ENCODE peak calls at places on chromosomes 2 and 18, in eight cellular contexts. X is HCT116, T is neural crest cell, I is breast epithelium, U is tibial artery, C is hepatocyte, J is BJ, S is GM23338. N is an unnamed sample.

GRCh38 chr2:163182764-163183354 is 344.3 kb upstream of the KCNH7 start:
- DNase-seq in J (no peak), C (peak), S (peak), I (no peak), U (no peak), X (no peak), T (no peak), N (no peak)

GRCh38 chr2:201639205-201639604 is 4.1 kb downstream of the TMEM237 start:
- DNase-seq in S (no peak), C (no peak), U (no peak), J (no peak), I (no peak), T (no peak), X (no peak), N (no peak)

GRCh38 chr2:220270506-220271070 is 643.2 kb downstream of the SLC4A3 start:
- DNase-seq in I (no peak), T (no peak), J (no peak), S (no peak), U (no peak), C (no peak), X (no peak), N (no peak)

GRCh38 chr2:82215212-82215611 is 1910.7 kb upstream of the LRRTM1 start:
- DNase-seq in I (no peak), U (no peak), X (no peak), J (no peak), C (no peak), S (no peak), T (no peak), N (no peak)

GRCh38 chr2:241197947-241198346 is 9.5 kb downstream of the ANO7 start:
- DNase-seq in C (no peak), X (no peak), J (no peak), S (no peak), T (no peak), I (no peak), U (no peak), N (no peak)

GRCh38 chr2:49972699-49973098 is 818.4 kb upstream of the FSHR start:
- DNase-seq in S (peak), C (no peak), T (no peak), X (no peak), J (no peak), I (no peak), U (no peak), N (no peak)

GRCh38 chr2:72144746-72145657 is 2.7 kb downstream of the CYP26B1 start:
- DNase-seq in J (no peak), I (peak), S (peak), U (peak), C (peak), X (peak), T (no peak), N (no peak)

GRCh38 chr2:61732787-61733186 is 121.1 kb downstream of the FAM161A start:
- DNase-seq in C (no peak), I (no peak), T (no peak), X (no peak), U (no peak), J (no peak), S (no peak), N (no peak)

GRCh38 chr18:5630766-5631413 is 87.1 kb upstream of the EPB41L3 start:
- DNase-seq in C (no peak), X (no peak), S (no peak), U (no peak), T (no peak), J (no peak), I (no peak), N (no peak)

GRCh38 chr2:33064349-33064801 is 117.6 kb downstream of the LTBP1 start:
- DNase-seq in T (no peak), X (no peak), C (no peak), S (no peak), I (no peak), J (no peak), U (no peak), N (no peak)

GRCh38 chr2:23826079-23826478 is 100.8 kb downstream of the ATAD2B start:
- DNase-seq in T (no peak), S (no peak), C (no peak), U (no peak), I (no peak), J (no peak), X (no peak), N (no peak)

GRCh38 chr2:238787507-238787906 is 60.4 kb upstream of the TWIST2 start:
- DNase-seq in C (no peak), J (peak), T (no peak), S (no peak), U (no peak), X (no peak), I (no peak), N (no peak)

GRCh38 chr2:151030663-151031230 is 230.9 kb downstream of the RBM43 start:
- DNase-seq in X (no peak), I (no peak), C (no peak), T (no peak), J (no peak), U (no peak), S (peak), N (no peak)

GRCh38 chr2:232315049-232315922 is 63.3 kb upstream of the ALPP start:
- DNase-seq in I (no peak), X (no peak), T (no peak), C (no peak), U (peak), J (peak), S (peak), N (peak)

GRCh38 chr2:160210599-160211138 is 10.6 kb upstream of the ITGB6 start:
- DNase-seq in I (no peak), U (peak), X (peak), C (peak), T (peak), S (peak), J (no peak), N (peak)

GRCh38 chr2:163157891-163158511 is 319.4 kb upstream of the KCNH7 start:
- DNase-seq in I (no peak), J (no peak), S (no peak), T (no peak), U (no peak), C (no peak), X (no peak), N (no peak)

GRCh38 chr18:68925268-68925667 is 127.4 kb downstream of the CCDC102B start:
- DNase-seq in J (no peak), U (no peak), S (peak), C (peak), T (no peak), I (no peak), X (no peak), N (no peak)

GRCh38 chr2:1640301-1641135 is 103.8 kb downstream of the PXDN start:
- DNase-seq in I (no peak), T (no peak), J (no peak), X (no peak), C (no peak), U (no peak), S (no peak), N (no peak)

GRCh38 chr2:241157841-241158545 is 7.7 kb downstream of the PPP1R7 start:
- DNase-seq in T (no peak), X (no peak), U (no peak), C (no peak), J (no peak), S (no peak), I (no peak), N (no peak)

GRCh38 chr18:44117821-44118220 is 562.9 kb upstream of the SETBP1 start:
- DNase-seq in U (no peak), S (no peak), X (no peak), J (no peak), C (no peak), I (no peak), T (no peak), N (no peak)

GRCh38 chr2:156704132-156704531 is 268.0 kb downstream of the GPD2 start:
- DNase-seq in X (no peak), S (no peak), C (no peak), U (no peak), I (no peak), T (no peak), J (no peak), N (no peak)

GRCh38 chr2:142325870-142326269 is 195.1 kb upstream of the LRP1B start:
- DNase-seq in S (no peak), T (no peak), J (no peak), I (no peak), C (no peak), U (no peak), X (no peak), N (no peak)

GRCh38 chr2:168694173-168694572 is 108.3 kb upstream of the NOSTRIN start:
- DNase-seq in T (no peak), U (no peak), I (no peak), S (no peak), J (no peak), X (no peak), C (no peak), N (no peak)

GRCh38 chr2:187580462-187581124 is 26.4 kb upstream of the TFPI start:
- DNase-seq in S (peak), U (no peak), T (no peak), C (peak), J (no peak), X (peak), I (no peak), N (no peak)

GRCh38 chr2:175823291-175824073 is 178.6 kb downstream of the LNPK start:
- DNase-seq in T (no peak), C (no peak), S (no peak), J (no peak), U (no peak), X (no peak), I (no peak), N (no peak)

GRCh38 chr2:237865623-237866041 is 6.2 kb downstream of the RAMP1 start:
- DNase-seq in S (no peak), C (no peak), U (peak), X (no peak), J (no peak), I (peak), T (no peak), N (no peak)

GRCh38 chr2:25257032-25257455 is 84.7 kb downstream of the DNMT3A start:
- DNase-seq in I (no peak), T (no peak), C (peak), X (no peak), U (no peak), J (peak), S (peak), N (no peak)

GRCh38 chr2:135573620-135574019 is 42.3 kb downstream of the R3HDM1 start:
- DNase-seq in T (no peak), S (no peak), J (no peak), U (no peak), C (no peak), I (no peak), X (no peak), N (no peak)
- TF ChIP-seq CTCF in T (peak), S (no peak), J (no peak), U (no peak), C (no peak), I (no peak), X (no peak), N (no peak)

GRCh38 chr2:196337618-196337953 is 166.2 kb upstream of the STK17B start:
- DNase-seq in T (no peak), J (no peak), S (peak), X (no peak), C (no peak), U (no peak), I (no peak), N (no peak)
- TF ChIP-seq CTCF in T (peak), J (no peak), S (no peak), X (no peak), C (no peak), U (peak), I (no peak), N (no peak)

GRCh38 chr2:10814571-10815331 is 2.2 kb upstream of the PDIA6 start:
- DNase-seq in C (no peak), S (peak), X (no peak), I (no peak), U (no peak), J (no peak), T (no peak), N (no peak)
- TF ChIP-seq CTCF in C (peak), S (peak), X (no peak), I (no peak), U (no peak), J (no peak), T (no peak), N (no peak)

DNA sequence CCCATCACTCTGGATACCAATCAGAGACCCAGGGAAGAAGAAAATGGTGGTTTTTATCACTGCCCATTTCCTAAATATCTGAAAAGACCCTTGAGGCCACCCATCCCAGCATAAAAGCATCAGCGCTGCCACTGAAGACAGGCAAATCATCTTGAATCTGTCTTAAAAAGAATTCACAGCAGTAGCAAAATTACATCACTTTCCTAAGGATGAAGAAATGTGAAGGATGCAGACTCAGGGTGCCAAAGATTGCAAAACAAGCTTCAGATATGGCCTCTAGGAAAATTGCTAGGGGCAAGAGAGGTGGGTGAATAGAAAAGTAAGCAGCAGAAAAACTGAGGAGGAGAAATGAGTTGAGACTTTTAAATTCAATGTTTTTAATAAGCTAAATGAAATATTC is 70.0 kb downstream of the SLC25A12 start:
- DNase-seq in T (no peak), U (no peak), J (no peak), X (no peak), I (no peak), S (no peak), C (no peak), N (no peak)
- TF ChIP-seq CTCF in T (no peak), U (no peak), J (no peak), X (no peak), I (no peak), S (no peak), C (no peak), N (no peak)

DNA sequence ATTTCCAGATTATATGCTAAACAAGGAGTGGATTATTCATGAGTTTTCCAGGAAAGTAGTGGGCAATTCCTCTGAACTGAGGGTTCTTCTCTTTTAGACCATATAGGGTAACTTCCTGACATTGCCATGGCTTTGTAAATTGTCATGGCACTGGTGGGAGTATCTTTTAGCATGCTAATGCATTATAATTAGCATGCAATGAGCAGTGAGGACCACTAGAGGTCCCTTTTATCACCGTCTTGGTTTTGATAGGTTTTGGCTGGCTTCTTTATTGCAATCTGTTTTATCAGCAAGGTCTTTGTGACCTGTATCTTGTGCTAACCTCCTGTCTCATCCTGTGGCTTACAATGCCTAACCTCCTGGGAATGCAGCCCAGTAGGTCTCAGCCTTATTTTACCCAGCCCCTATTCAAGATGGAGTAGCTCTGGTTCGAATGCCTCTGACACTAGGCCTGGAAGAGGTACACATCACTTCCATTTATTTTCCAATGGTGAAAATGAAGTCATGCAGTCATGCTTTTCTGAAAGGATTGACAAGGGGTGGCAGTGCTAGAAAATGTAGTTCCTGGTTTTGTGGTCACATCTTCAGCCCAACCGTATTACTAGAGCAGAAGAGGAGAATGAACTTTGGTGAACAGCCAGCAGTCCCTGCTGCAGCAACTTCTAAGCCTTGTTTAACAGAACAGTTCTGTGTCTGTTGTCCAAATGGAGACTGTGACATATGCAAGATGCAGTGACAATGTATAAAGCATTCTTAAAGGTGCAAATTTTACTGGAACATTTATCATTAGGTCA is 26.6 kb upstream of the ITGA4 start:
- DNase-seq in J (no peak), I (no peak), X (no peak), S (peak), C (no peak), U (no peak), T (no peak), N (no peak)
- TF ChIP-seq CTCF in J (peak), I (no peak), X (no peak), S (peak), C (peak), U (no peak), T (peak), N (no peak)